ENCODE peak calls at places on chromosomes 12 and 14, in five cellular contexts. One of them, this sample, is unnamed.

GRCh38 chr14:79407572-79407971 is 803.7 kb downstream of the DIO2 start:
- DNase-seq in mucosa of descending colon: no peak
- DNase-seq in fibroblast of lung: no peak
- DNase-seq in WTC11: no peak
- DNase-seq in tibial artery: no peak
- DNase-seq in this sample: no peak

GRCh38 chr12:93767524-93767863 is 90.3 kb downstream of the CRADD start:
- DNase-seq in WTC11: no peak
- DNase-seq in mucosa of descending colon: no peak
- DNase-seq in fibroblast of lung: no peak
- DNase-seq in tibial artery: no peak
- DNase-seq in this sample: no peak

GRCh38 chr14:22039938-22040780 is 366.5 kb upstream of the OR4E1 start:
- DNase-seq in tibial artery: no peak
- DNase-seq in fibroblast of lung: no peak
- DNase-seq in WTC11: no peak
- DNase-seq in mucosa of descending colon: peak; percentile 26
- DNase-seq in this sample: no peak

GRCh38 chr12:13204428-13204827 is 7.9 kb downstream of the EMP1 start:
- DNase-seq in WTC11: no peak
- DNase-seq in tibial artery: no peak
- DNase-seq in fibroblast of lung: peak; percentile 80
- DNase-seq in mucosa of descending colon: no peak
- DNase-seq in this sample: no peak

GRCh38 chr12:120843472-120843871 is 60.7 kb downstream of the SPPL3 start:
- DNase-seq in WTC11: no peak
- DNase-seq in fibroblast of lung: no peak
- DNase-seq in mucosa of descending colon: no peak
- DNase-seq in tibial artery: no peak
- DNase-seq in this sample: no peak

GRCh38 chr14:80664576-80664975 is 277.0 kb downstream of the CEP128 start:
- DNase-seq in tibial artery: no peak
- DNase-seq in mucosa of descending colon: no peak
- DNase-seq in fibroblast of lung: peak; percentile 72
- DNase-seq in WTC11: no peak
- DNase-seq in this sample: no peak

GRCh38 chr14:102571478-102572042 is 20.9 kb upstream of the RCOR1 start:
- DNase-seq in tibial artery: no peak
- DNase-seq in fibroblast of lung: no peak
- DNase-seq in WTC11: no peak
- DNase-seq in mucosa of descending colon: no peak
- DNase-seq in this sample: no peak

GRCh38 chr14:24110060-24110459 is 4.5 kb upstream of the DCAF11 start:
- DNase-seq in tibial artery: no peak
- DNase-seq in fibroblast of lung: no peak
- DNase-seq in mucosa of descending colon: no peak
- DNase-seq in WTC11: no peak
- DNase-seq in this sample: no peak

GRCh38 chr12:1583421-1584078 is 10.8 kb downstream of the FBXL14 start:
- DNase-seq in mucosa of descending colon: peak; percentile 89
- DNase-seq in tibial artery: peak; percentile 80
- DNase-seq in WTC11: peak; percentile 70
- DNase-seq in fibroblast of lung: peak; percentile 79
- DNase-seq in this sample: peak; percentile 70

GRCh38 chr12:1189163-1189562 is 198.1 kb downstream of the ERC1 start:
- DNase-seq in fibroblast of lung: no peak
- DNase-seq in WTC11: no peak
- DNase-seq in mucosa of descending colon: no peak
- DNase-seq in tibial artery: no peak
- DNase-seq in this sample: no peak

GRCh38 chr12:109182041-109182839 is 65.9 kb downstream of the ACACB start:
- DNase-seq in WTC11: no peak
- DNase-seq in tibial artery: no peak
- DNase-seq in fibroblast of lung: peak; percentile 35
- DNase-seq in mucosa of descending colon: no peak
- DNase-seq in this sample: no peak

GRCh38 chr14:68208218-68208617 is 388.6 kb downstream of the RAD51B start:
- DNase-seq in WTC11: no peak
- DNase-seq in tibial artery: no peak
- DNase-seq in fibroblast of lung: peak; percentile 70
- DNase-seq in mucosa of descending colon: no peak
- DNase-seq in this sample: no peak

GRCh38 chr14:60757617-60758016 is 23.1 kb downstream of the MNAT1 start:
- DNase-seq in mucosa of descending colon: no peak
- DNase-seq in WTC11: no peak
- DNase-seq in tibial artery: no peak
- DNase-seq in fibroblast of lung: peak; percentile 47
- DNase-seq in this sample: no peak

GRCh38 chr14:61561144-61561543 is 134.2 kb upstream of the HIF1A start:
- DNase-seq in WTC11: no peak
- DNase-seq in mucosa of descending colon: no peak
- DNase-seq in tibial artery: no peak
- DNase-seq in fibroblast of lung: peak; percentile 70
- DNase-seq in this sample: no peak

GRCh38 chr12:27081668-27082091 is 698 bp downstream of the C12orf71 start:
- DNase-seq in mucosa of descending colon: no peak
- DNase-seq in WTC11: peak; percentile 25
- DNase-seq in fibroblast of lung: no peak
- DNase-seq in tibial artery: no peak
- DNase-seq in this sample: no peak

GRCh38 chr12:124496584-124496983 is 70.8 kb downstream of the NCOR2 start:
- DNase-seq in mucosa of descending colon: no peak
- DNase-seq in WTC11: no peak
- DNase-seq in fibroblast of lung: no peak
- DNase-seq in tibial artery: no peak
- DNase-seq in this sample: no peak

GRCh38 chr12:64044171-64044570 is 177.9 kb downstream of the KICS2 start:
- DNase-seq in mucosa of descending colon: no peak
- DNase-seq in tibial artery: no peak
- DNase-seq in fibroblast of lung: no peak
- DNase-seq in WTC11: no peak
- DNase-seq in this sample: no peak

GRCh38 chr12:94768398-94769039 is 118.2 kb upstream of the TMCC3 start:
- DNase-seq in tibial artery: no peak
- DNase-seq in fibroblast of lung: peak; percentile 27
- DNase-seq in mucosa of descending colon: no peak
- DNase-seq in WTC11: no peak
- DNase-seq in this sample: no peak

DNA sequence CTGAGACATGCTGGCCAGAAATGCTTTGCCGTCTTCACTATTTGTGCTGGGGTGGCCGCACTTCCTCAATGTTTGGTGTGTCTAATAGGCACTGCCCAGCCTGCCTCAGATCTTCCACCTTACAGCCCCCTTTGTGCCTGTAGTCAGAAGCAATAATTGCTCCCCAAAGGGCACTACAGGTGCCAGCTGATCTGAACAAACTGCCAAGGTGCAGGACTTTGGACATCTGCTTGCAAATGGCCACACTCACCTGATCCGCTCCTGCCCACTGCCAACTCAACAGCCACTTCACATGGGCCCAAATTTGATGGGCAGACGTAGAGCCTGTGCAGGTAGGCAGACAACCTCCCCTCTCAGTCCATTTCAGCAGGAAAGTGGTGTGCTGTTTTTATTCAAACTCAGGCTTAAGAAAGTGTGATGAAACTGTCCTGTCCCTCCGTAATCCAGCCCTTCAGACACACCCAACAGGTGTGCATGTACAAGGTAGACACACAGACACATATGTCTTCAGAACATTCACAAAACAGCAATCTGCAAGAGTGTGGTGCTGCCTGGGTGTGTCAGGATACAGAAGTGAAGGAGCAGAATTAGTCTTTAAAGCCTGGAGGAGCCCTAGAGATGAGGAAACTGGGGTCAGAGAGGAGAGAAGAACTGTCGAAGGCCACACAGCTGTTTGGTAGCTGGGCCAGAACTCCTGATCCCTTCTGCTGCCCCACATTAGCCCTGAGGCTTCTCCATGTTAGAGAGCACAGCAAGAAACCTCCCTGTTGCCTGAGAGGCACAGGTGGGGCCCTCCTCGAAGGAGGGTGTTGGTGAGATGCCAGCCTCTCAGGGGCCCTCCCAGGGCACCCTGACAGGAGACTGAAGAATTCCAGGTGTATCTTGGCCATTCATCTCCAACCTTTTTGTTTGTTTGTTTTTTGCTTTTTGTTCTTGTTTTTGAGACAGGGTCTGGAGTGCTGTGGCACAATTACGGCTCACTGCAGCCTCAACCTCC is 4.4 kb upstream of the KRT75 start:
- DNase-seq in WTC11: no peak
- DNase-seq in fibroblast of lung: no peak
- DNase-seq in tibial artery: no peak
- DNase-seq in mucosa of descending colon: no peak
- DNase-seq in this sample: no peak
- TF ChIP-seq CTCF in WTC11: no peak
- TF ChIP-seq CTCF in fibroblast of lung: no peak
- TF ChIP-seq CTCF in tibial artery: no peak
- TF ChIP-seq CTCF in mucosa of descending colon: no peak
- TF ChIP-seq CTCF in this sample: no peak

DNA sequence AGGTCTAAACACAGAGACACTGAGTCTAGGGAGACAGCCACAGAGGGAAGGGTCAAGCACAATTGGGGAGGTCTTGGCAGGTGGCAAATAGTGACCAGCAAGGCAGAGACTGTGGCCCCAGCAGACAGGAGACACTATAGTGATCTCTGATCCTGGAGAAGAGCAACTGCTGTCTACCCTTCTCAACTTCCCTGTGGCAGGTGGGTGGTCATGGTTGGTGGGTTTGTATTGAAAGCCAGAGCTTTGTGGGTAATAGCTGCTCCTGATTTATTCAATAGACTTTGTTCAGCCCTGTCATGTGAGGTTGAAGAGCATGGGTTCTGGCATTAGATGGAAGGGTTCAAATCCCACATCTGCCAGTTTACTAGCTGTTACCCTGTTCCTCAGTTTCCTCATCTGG is 185.6 kb upstream of the RMST start:
- DNase-seq in tibial artery: no peak
- DNase-seq in WTC11: no peak
- DNase-seq in mucosa of descending colon: no peak
- DNase-seq in fibroblast of lung: no peak
- DNase-seq in this sample: no peak
- TF ChIP-seq CTCF in tibial artery: no peak
- TF ChIP-seq CTCF in WTC11: no peak
- TF ChIP-seq CTCF in mucosa of descending colon: no peak
- TF ChIP-seq CTCF in fibroblast of lung: no peak
- TF ChIP-seq CTCF in this sample: no peak

GRCh38 chr12:122651520-122652224 is 51.5 kb downstream of the HCAR2 start:
- DNase-seq in tibial artery: no peak
- DNase-seq in WTC11: no peak
- DNase-seq in fibroblast of lung: peak; percentile 10
- DNase-seq in mucosa of descending colon: no peak
- DNase-seq in this sample: no peak
- TF ChIP-seq CTCF in tibial artery: no peak
- TF ChIP-seq CTCF in WTC11: no peak
- TF ChIP-seq CTCF in fibroblast of lung: no peak
- TF ChIP-seq CTCF in mucosa of descending colon: no peak
- TF ChIP-seq CTCF in this sample: no peak

GRCh38 chr12:65608319-65608916 is 215.9 kb upstream of the HMGA2 start:
- DNase-seq in tibial artery: no peak
- DNase-seq in mucosa of descending colon: no peak
- DNase-seq in fibroblast of lung: peak; percentile 74
- DNase-seq in WTC11: no peak
- DNase-seq in this sample: no peak

GRCh38 chr12:65607271-65607880 is 216.9 kb upstream of the HMGA2 start:
- DNase-seq in WTC11: no peak
- DNase-seq in mucosa of descending colon: no peak
- DNase-seq in tibial artery: no peak
- DNase-seq in fibroblast of lung: no peak
- DNase-seq in this sample: no peak

GRCh38 chr12:65611396-65611795 is 212.9 kb upstream of the HMGA2 start:
- DNase-seq in fibroblast of lung: no peak
- DNase-seq in tibial artery: no peak
- DNase-seq in mucosa of descending colon: no peak
- DNase-seq in WTC11: no peak
- DNase-seq in this sample: no peak

GRCh38 chr12:65612440-65612839 is 211.8 kb upstream of the HMGA2 start:
- DNase-seq in fibroblast of lung: peak; percentile 52
- DNase-seq in mucosa of descending colon: no peak
- DNase-seq in tibial artery: no peak
- DNase-seq in WTC11: no peak
- DNase-seq in this sample: no peak

DNA sequence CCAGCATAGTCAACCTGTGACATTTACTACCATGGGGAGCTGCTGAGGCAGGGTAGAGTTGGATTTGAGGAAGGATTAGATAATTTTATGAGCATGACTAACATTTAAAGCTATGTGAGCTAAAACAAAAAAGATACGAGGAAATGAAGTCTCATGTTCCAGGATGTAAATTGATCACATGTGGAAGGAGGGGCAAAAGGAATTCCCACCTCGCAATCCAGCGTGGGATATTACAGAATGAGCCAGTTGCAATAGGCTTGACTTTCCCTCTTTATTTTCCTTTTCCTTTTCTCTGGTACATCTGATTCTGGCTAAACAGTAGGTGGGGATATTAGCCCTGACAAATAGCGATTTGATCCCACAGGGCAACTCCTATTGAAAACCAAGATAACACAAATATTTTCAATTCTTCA is 214.9 kb upstream of the HMGA2 start:
- DNase-seq in fibroblast of lung: peak; percentile 85
- DNase-seq in WTC11: no peak
- DNase-seq in tibial artery: no peak
- DNase-seq in mucosa of descending colon: no peak
- DNase-seq in this sample: no peak
- TF ChIP-seq CTCF in fibroblast of lung: peak; percentile 17
- TF ChIP-seq CTCF in WTC11: no peak
- TF ChIP-seq CTCF in tibial artery: no peak
- TF ChIP-seq CTCF in mucosa of descending colon: no peak
- TF ChIP-seq CTCF in this sample: no peak